ENCODE peak calls at places on chromosomes 16 and 17, in four cellular contexts. Z, O, M and H are unnamed samples.

GRCh38 chr17:17575360-17576251 is 15.9 kb downstream of the PEMT start:
- DNase-seq in M (no peak), Z (no peak), O (no peak), H (no peak)

GRCh38 chr16:716250-716607 is 1.3 kb downstream of the METRN start:
- DNase-seq in M (no peak), Z (no peak), O (no peak), H (no peak)

GRCh38 chr17:41937970-41938851 is 7.8 kb downstream of the ODAD4 start:
- DNase-seq in O (no peak), Z (no peak), M (no peak), H (no peak)

GRCh38 chr17:74110467-74110866 is 93.0 kb upstream of the RPL38 start:
- DNase-seq in M (no peak), Z (no peak), O (no peak), H (no peak)

GRCh38 chr16:67936876-67937605 is 391 bp upstream of the PSMB10 start:
- DNase-seq in O (no peak), M (no peak), Z (no peak), H (no peak)

GRCh38 chr17:76716146-76716833 is 5.5 kb upstream of the MXRA7 start:
- DNase-seq in O (peak; percentile 99), Z (peak; percentile 98), M (no peak), H (peak; percentile 85)

GRCh38 chr17:32564325-32564724 is 77.5 kb downstream of the CDK5R1 start:
- DNase-seq in M (no peak), Z (no peak), O (no peak), H (no peak)

GRCh38 chr16:4179020-4179419 is 62.8 kb upstream of the ADCY9 start:
- DNase-seq in O (peak; percentile 54), M (no peak), Z (no peak), H (no peak)

GRCh38 chr16:12341423-12341822 is 364.9 kb downstream of the SNX29 start:
- DNase-seq in O (peak; percentile 75), M (no peak), Z (no peak), H (peak; percentile 66)

GRCh38 chr17:6548578-6549330 is 7.6 kb downstream of the PITPNM3 start:
- DNase-seq in Z (no peak), M (no peak), O (no peak), H (no peak)

GRCh38 chr16:3518983-3519343 is 18.2 kb downstream of the CLUAP1 start:
- DNase-seq in Z (no peak), O (no peak), M (no peak), H (no peak)

GRCh38 chr17:79811036-79811887 is 14.4 kb upstream of the CBX8 start:
- DNase-seq in O (no peak), M (no peak), Z (no peak), H (no peak)

GRCh38 chr17:55609737-55610201 is 98.5 kb upstream of the SMIM36 start:
- DNase-seq in Z (no peak), M (no peak), O (peak; percentile 60), H (no peak)

GRCh38 chr17:7281953-7282751 is 634 bp downstream of the SLC2A4 start:
- DNase-seq in M (no peak), O (no peak), Z (no peak), H (no peak)

GRCh38 chr16:23575834-23576233 is 18.3 kb downstream of the UBFD1 start:
- DNase-seq in O (peak; percentile 11), M (no peak), Z (no peak), H (no peak)

GRCh38 chr16:35713762-35714650 is 2254.6 kb downstream of the TP53TG3F start:
- DNase-seq in O (no peak), M (no peak), Z (no peak), H (no peak)

GRCh38 chr17:76326306-76326705 is 18.2 kb upstream of the QRICH2 start:
- DNase-seq in Z (no peak), O (no peak), M (no peak), H (no peak)

GRCh38 chr16:72786606-72787005 is 261.3 kb downstream of the ZFHX3 start:
- DNase-seq in M (no peak), Z (no peak), O (no peak), H (no peak)

GRCh38 chr16:51523400-51523799 is 372.3 kb upstream of the SALL1 start:
- DNase-seq in O (peak; percentile 49), Z (no peak), M (no peak), H (no peak)

GRCh38 chr17:57585341-57586098 is 159.6 kb downstream of the CCDC182 start:
- DNase-seq in O (no peak), M (no peak), Z (no peak), H (no peak)

GRCh38 chr16:3519581-3519980 is 18.8 kb downstream of the CLUAP1 start:
- DNase-seq in Z (no peak), M (no peak), O (no peak), H (no peak)

DNA sequence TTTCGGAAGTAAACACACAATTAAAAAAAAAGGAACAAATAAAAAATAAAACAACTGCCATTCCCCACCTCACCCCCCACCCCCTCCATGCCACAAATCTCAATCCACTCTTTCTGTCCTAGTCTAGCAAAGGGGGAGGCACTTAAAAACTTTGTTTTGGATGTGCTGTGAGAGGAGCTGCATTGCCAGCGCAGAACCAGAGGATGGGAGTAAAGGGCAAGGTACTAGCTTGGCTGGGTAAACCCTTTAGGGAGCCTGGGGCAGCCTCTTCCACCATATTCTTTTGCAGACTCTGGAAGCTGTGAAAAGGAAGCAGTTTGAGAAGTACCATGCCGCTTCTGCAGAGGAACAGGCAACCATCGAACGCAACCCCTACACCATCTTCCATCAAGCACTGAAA is 1.4 kb downstream of the MRPS7 start:
- DNase-seq in Z (no peak), O (no peak), M (no peak), H (no peak)
- H3K4me3 ChIP-seq in Z (peak overlapping the region; percentile 8), O (no peak overlapping the region), M (no peak overlapping the region), H (no peak overlapping the region)

GRCh38 chr16:16042076-16042475 is 92.7 kb downstream of the ABCC1 start:
- DNase-seq in Z (peak; percentile 92), O (peak; percentile 88), M (no peak), H (no peak)

GRCh38 chr16:16047761-16048160 is 98.3 kb downstream of the ABCC1 start:
- DNase-seq in O (no peak), M (no peak), Z (no peak), H (no peak)

GRCh38 chr16:16048904-16049582 is 99.6 kb downstream of the ABCC1 start:
- DNase-seq in Z (no peak), O (no peak), M (no peak), H (no peak)

GRCh38 chr16:16045311-16045710 is 95.9 kb downstream of the ABCC1 start:
- DNase-seq in M (no peak), O (no peak), Z (no peak), H (no peak)

DNA sequence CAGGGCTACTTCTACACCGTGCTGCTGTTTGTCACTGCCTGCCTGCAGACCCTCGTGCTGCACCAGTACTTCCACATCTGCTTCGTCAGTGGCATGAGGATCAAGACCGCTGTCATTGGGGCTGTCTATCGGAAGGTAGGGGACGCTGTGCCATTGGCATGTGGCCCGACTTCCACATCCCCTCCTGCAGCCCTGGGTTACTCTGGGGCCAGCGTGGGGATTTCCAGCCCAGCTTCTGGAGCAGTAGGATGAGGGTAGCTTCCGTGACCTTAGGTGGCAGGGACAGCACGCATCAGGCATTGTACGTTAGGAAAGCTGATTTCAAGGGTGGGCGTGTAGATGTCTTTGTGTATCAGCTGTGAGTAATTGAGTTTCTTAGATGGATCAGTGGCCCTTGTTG is 96.5 kb downstream of the ABCC1 start:
- DNase-seq in Z (no peak), M (no peak), O (no peak), H (no peak)
- TF ChIP-seq CTCF in Z (no peak), M (no peak), O (peak; percentile 13), H (peak; percentile 12)

DNA sequence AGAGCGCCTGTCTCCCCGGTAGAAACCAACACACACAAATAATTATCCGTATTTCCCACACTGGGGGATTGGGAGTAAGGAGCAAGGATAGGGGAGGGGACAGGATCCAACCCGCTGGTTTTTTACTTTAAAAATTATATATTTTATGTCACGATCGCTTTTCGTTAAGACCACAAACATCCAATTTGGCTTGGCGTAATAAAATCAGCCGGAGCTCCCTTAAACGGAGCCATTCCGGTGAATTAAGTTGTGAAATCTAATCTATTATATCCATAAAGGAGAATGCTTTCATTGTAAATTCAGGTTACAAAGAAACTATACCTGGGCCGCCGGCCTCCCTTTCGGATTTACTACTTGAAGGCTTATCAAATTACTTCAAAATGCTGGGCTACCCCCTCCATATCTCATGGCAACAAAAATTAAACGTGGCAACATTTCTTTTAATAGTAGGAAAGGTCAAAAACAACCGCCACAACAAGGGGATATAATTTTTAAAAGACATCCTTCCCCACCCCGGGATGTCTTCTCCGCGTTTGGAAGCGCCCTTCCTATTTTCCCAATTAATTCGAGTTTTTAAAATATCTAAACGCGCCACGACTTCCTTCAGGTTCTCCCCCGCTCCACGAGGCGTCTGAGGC is 47.1 kb upstream of the SLC38A10 start:
- DNase-seq in O (no peak), M (no peak), Z (no peak), H (no peak)
- H3K4me3 ChIP-seq in O (peak overlapping the region; percentile 98), M (peak overlapping the region; percentile 69), Z (peak overlapping the region; percentile 93), H (peak overlapping the region; percentile 77)

GRCh38 chr17:35540589-35541404 is 3.3 kb upstream of the SLFN12L start:
- DNase-seq in M (peak; percentile 16), O (peak; percentile 51), Z (no peak), H (no peak)
- TF ChIP-seq CTCF in M (no peak), O (no peak), Z (no peak), H (no peak)

GRCh38 chr17:66466933-66467367 is 164.5 kb downstream of the PRKCA start:
- DNase-seq in Z (peak; percentile 97), M (no peak), O (peak; percentile 100), H (peak; percentile 98)
- H3K4me3 ChIP-seq in Z (no peak overlapping the region), M (no peak overlapping the region), O (peak overlapping the region; percentile 18), H (no peak overlapping the region)

DNA sequence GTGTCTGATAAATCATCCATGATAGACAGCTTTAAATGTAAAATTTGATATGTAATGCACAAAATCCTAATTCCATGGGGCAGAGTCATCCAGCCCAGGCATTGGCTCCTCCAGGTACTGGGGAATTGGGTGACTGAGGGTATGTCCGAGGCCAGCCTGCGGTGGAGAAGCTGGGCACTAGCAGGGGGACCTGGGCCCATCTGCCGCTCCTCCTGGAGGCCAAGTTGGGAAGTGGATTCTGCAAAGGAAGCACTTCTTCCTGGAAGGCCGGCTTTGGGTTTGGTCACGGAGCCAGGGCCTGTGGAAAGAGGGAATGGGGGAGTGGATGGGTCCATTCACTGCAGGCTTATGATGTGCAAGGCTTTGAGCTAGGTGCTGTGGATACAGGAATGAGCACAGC is 85.8 kb downstream of the GNAO1 start:
- DNase-seq in M (no peak), Z (no peak), O (no peak), H (no peak)
- TF ChIP-seq CTCF in M (no peak), Z (peak; percentile 41), O (no peak), H (peak; percentile 10)

DNA sequence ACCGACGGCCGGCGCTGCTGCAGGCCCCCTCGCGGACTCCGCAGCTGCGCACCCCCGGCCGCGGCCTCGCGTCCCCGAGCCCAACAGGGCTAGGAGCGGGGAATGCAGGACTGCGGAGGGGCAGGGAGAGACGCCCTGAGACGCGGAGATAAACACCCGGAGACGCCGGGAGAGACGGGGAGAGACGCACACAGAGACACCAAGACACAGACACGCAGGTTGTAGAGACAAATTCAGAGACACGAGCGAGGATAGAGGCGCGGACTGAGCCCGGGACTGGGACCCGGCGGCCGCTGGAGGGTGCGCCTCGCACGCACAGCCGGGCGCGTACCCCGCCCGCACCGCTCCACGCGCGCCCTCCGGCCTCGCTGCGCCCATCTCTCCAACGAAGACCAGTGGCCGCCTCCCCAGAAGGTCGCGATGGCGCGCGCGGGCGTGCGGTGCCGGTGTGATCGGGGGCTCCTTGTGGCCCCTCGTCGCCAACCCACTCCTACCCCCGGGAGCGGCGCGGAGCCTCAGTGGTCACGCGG is 902 bp downstream of the STAC2 start:
- DNase-seq in Z (no peak), M (no peak), O (no peak), H (no peak)
- H3K4me3 ChIP-seq in Z (no peak overlapping the region), M (peak overlapping the region; percentile 48), O (no peak overlapping the region), H (no peak overlapping the region)